ENCODE peak calls at places on chromosomes 7 and 10, in seven cellular contexts. H is GM12891, Z is GM12878, Q is K562, J is HepG2, K is H1, G is SK-N-SH. V is an unnamed sample.

GRCh38 chr7:115178831-115179230 is 256.9 kb downstream of the MDFIC start:
- DNase-seq in H (no peak), Z (no peak), K (no peak), Q (no peak), J (no peak), G (no peak), V (no peak)

GRCh38 chr7:85851571-85852193 is 664.8 kb upstream of the SEMA3D start:
- DNase-seq in H (no peak), Z (no peak), G (peak), J (peak), Q (peak), K (no peak), V (no peak)

GRCh38 chr10:93954726-93955363 is 38.9 kb upstream of the PLCE1 start:
- DNase-seq in Z (no peak), H (no peak), J (no peak), K (no peak), G (no peak), Q (no peak), V (no peak)

GRCh38 chr10:122541541-122542002 is 19.0 kb upstream of the DMBT1 start:
- DNase-seq in K (no peak), G (no peak), Q (no peak), H (no peak), J (peak), Z (no peak), V (no peak)

GRCh38 chr10:11933837-11934236 is 108.8 kb downstream of the UPF2 start:
- DNase-seq in G (no peak), Z (no peak), Q (no peak), J (no peak), H (no peak), K (no peak), V (no peak)

GRCh38 chr10:73205956-73206355 is 38.0 kb downstream of the FAM149B1 start:
- DNase-seq in Q (no peak), G (no peak), J (no peak), K (no peak), Z (no peak), H (no peak), V (no peak)

GRCh38 chr7:130907439-130907838 is 173.4 kb upstream of the KLF14 start:
- DNase-seq in H (no peak), K (no peak), Q (no peak), Z (no peak), G (no peak), J (no peak), V (no peak)

GRCh38 chr7:116614509-116615285 is 57.3 kb upstream of the MET start:
- DNase-seq in Q (no peak), J (no peak), K (no peak), G (no peak), Z (no peak), H (no peak), V (no peak)

GRCh38 chr10:21061982-21062381 is 164.9 kb upstream of the NEBL start:
- DNase-seq in G (no peak), H (no peak), Q (no peak), Z (no peak), K (no peak), J (no peak), V (no peak)

GRCh38 chr10:104559935-104560334 is 81.2 kb upstream of the SORCS3 start:
- DNase-seq in H (no peak), Q (no peak), Z (no peak), J (no peak), K (no peak), G (no peak), V (no peak)

GRCh38 chr7:87128883-87129282 is 23.4 kb upstream of the DMTF1 start:
- DNase-seq in J (no peak), K (no peak), G (no peak), Q (peak), Z (no peak), H (no peak), V (no peak)

GRCh38 chr7:155928583-155929145 is 116.4 kb upstream of the SHH start:
- DNase-seq in Q (no peak), G (no peak), Z (no peak), J (no peak), K (no peak), H (no peak), V (no peak)

GRCh38 chr7:65746398-65746669 is 126.5 kb upstream of the VKORC1L1 start:
- DNase-seq in K (no peak), H (no peak), Q (no peak), Z (no peak), J (no peak), G (no peak), V (no peak)

GRCh38 chr10:99758241-99758891 is 24.1 kb upstream of the ABCC2 start:
- DNase-seq in H (no peak), Z (no peak), J (no peak), Q (no peak), G (no peak), K (no peak), V (no peak)

GRCh38 chr7:151014950-151015349 is 9.3 kb downstream of the ATG9B start:
- DNase-seq in K (no peak), J (no peak), G (no peak), Q (no peak), Z (no peak), H (no peak), V (no peak)

GRCh38 chr7:7208524-7208923 is 26.2 kb downstream of the C1GALT1 start:
- DNase-seq in G (no peak), J (no peak), Q (peak), Z (no peak), H (no peak), K (no peak), V (no peak)

GRCh38 chr10:43795093-43795492 is 146.4 kb upstream of the ZNF32 start:
- DNase-seq in Q (no peak), G (no peak), Z (no peak), H (no peak), J (no peak), K (no peak), V (no peak)

GRCh38 chr7:55180821-55181542 is 162.2 kb downstream of the EGFR start:
- DNase-seq in K (no peak), H (no peak), Z (no peak), G (no peak), J (peak), Q (no peak), V (no peak)

GRCh38 chr7:99040104-99040958 is 103.6 kb downstream of the SMURF1 start:
- DNase-seq in J (peak), Q (peak), K (peak), H (peak), G (peak), Z (peak), V (peak)

GRCh38 chr10:79385392-79385795 is 38.1 kb downstream of the PPIF start:
- DNase-seq in G (peak), H (no peak), Q (no peak), J (no peak), K (no peak), Z (no peak), V (no peak)

GRCh38 chr10:90051474-90051873 is 350.1 kb downstream of the KIF20B start:
- DNase-seq in J (no peak), G (no peak), Q (no peak), H (no peak), K (no peak), Z (peak), V (no peak)

GRCh38 chr10:103793920-103794883 is 61.2 kb downstream of the SH3PXD2A start:
- DNase-seq in J (peak), Z (no peak), G (no peak), Q (no peak), K (no peak), H (no peak), V (no peak)

GRCh38 chr7:42068554-42069280 is 168.3 kb downstream of the GLI3 start:
- DNase-seq in J (no peak), G (no peak), Q (no peak), Z (no peak), H (no peak), K (no peak), V (no peak)

GRCh38 chr7:13879143-13879542 is 110.3 kb downstream of the ETV1 start:
- DNase-seq in G (no peak), H (no peak), K (no peak), J (no peak), Q (no peak), Z (no peak), V (no peak)

GRCh38 chr7:150451097-150451793 is 815 bp downstream of the GIMAP8 start:
- DNase-seq in H (peak), Z (peak), Q (no peak), G (no peak), J (no peak), K (no peak), V (no peak)

GRCh38 chr10:89283988-89284475 is 17.8 kb upstream of the IFIT2 start:
- DNase-seq in G (peak), J (peak), H (no peak), Z (no peak), Q (no peak), K (no peak), V (no peak)

GRCh38 chr10:132449051-132449825 is 52.2 kb downstream of the PWWP2B start:
- DNase-seq in H (no peak), K (no peak), Q (no peak), G (peak), J (no peak), Z (no peak), V (no peak)
- TF ChIP-seq TAF1 in H (no peak), K (no peak), Q (no peak), G (no peak), J (no peak), Z (no peak), V (no peak)

GRCh38 chr7:128197989-128198580 is 43.0 kb upstream of the LEP start:
- DNase-seq in H (no peak), K (no peak), G (no peak), Q (no peak), Z (no peak), J (no peak), V (no peak)
- TF ChIP-seq TAF1 in H (no peak), K (no peak), G (no peak), Q (no peak), Z (no peak), J (no peak), V (no peak)

GRCh38 chr7:37211097-37211496 is 237.6 kb downstream of the ELMO1 start:
- DNase-seq in G (no peak), Z (no peak), J (no peak), H (no peak), K (no peak), Q (no peak), V (no peak)
- TF ChIP-seq TAF1 in G (no peak), Z (no peak), J (no peak), H (no peak), K (no peak), Q (no peak), V (no peak)

DNA sequence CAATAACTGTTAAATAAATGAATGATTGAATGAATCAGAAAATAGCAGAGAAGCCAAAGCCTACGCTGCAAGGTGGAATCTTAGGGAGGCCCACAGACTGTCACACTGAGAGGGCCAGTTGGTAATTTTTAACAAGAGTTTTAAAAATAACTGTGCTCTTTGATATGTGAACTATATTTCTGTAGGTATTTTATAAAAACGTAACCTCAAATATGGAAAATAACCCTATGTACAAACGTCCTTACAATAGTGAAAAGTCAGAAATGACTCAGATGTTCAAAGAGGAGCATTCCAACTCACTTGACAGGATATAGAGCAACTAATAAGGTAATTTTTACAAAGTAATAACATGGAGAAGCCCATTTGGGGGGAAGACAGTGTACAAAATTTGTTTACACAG is 18.9 kb upstream of the TMEM273 start:
- DNase-seq in K (no peak), Z (no peak), Q (no peak), J (no peak), G (no peak), H (no peak), V (no peak)
- TF ChIP-seq TAF1 in K (no peak), Z (no peak), Q (no peak), J (no peak), G (no peak), H (no peak), V (no peak)

GRCh38 chr10:102450374-102451104 is 804 bp downstream of the C10orf95 start:
- DNase-seq in G (peak), J (peak), Z (peak), K (peak), Q (peak), H (peak), V (peak)
- TF ChIP-seq TAF1 in G (peak), J (peak), Z (peak), K (peak), Q (peak), H (peak), V (peak)

GRCh38 chr10:124697443-124697836 is 46.7 kb downstream of the FAM53B start:
- DNase-seq in Q (no peak), J (no peak), H (no peak), K (no peak), G (no peak), Z (no peak), V (no peak)

GRCh38 chr10:124699471-124700292 is 44.5 kb downstream of the FAM53B start:
- DNase-seq in J (no peak), H (no peak), Q (no peak), Z (no peak), K (no peak), G (no peak), V (no peak)

GRCh38 chr10:124700293-124701037 is 43.7 kb downstream of the FAM53B start:
- DNase-seq in K (no peak), Z (no peak), J (no peak), G (no peak), Q (no peak), H (no peak), V (no peak)

GRCh38 chr10:124697837-124698559 is 46.2 kb downstream of the FAM53B start:
- DNase-seq in K (no peak), J (no peak), Q (no peak), G (no peak), Z (no peak), H (no peak), V (no peak)

DNA sequence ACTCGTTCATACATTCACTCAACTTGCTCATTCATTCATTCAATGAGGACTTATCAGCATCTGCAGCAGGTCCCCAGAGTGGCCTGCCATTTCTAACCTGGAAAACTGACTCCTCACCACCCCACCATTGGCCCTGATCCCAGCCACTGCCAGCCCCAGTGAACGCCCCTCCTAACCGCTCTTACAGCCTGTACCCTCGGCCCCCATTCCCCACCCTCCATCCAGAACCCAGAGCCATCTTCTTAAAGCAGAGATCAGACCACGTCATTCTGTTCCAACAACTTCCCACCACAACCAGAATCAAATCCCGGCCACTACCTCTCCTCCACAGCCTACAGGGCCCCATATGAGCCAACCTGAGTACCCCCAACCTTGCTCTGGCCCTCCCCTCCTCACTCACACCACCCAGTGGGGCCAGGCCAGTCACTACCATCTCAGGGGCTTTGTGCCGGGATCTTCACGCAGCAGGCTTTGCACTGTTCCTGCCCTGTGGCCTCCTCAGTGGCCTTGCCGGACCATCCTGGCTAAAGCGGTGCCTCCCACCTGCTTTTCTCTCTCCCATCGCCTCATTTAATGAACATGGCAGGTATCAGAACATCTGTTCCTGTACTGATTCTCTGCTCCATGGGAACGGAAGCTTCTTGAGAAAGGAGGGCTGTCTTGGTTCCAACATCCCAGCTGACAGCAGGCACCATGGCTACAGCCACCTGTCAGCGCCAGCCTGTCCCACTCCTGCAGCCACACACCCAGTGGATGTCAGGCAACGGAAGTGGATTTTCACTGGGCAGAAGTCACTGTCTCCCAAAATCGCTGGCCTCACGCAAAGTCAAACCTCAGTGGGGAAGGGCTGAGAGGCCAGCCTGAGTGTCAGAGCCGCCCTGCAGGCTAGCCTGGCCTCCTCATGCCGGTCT is 45.4 kb downstream of the FAM53B start:
- DNase-seq in K (no peak), H (no peak), J (no peak), G (no peak), Q (no peak), Z (no peak), V (no peak)
- TF ChIP-seq TAF1 in K (no peak), H (no peak), J (no peak), G (no peak), Q (no peak), Z (no peak), V (no peak)

DNA sequence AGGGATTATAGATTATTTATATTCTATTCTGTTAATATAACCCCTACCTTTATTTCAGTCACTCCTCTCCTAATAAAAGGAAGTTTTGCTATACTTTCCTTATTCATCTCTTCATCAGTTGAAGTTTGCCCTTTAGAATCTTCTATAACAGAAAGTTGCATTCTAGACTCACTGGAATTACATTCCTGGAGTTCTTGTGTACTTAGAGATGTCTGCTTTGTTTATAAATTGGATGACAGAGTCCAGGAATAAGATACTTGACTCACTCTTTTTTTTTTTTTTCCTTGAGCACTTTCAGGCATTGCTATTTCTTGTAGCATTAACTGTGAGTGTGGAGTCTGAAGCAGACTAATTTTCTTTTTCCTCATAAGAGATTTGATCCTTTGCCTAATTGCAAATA is 640.8 kb downstream of the XPNPEP1 start:
- DNase-seq in Q (no peak), J (no peak), K (no peak), H (no peak), Z (no peak), G (no peak), V (no peak)
- TF ChIP-seq TAF1 in Q (no peak), J (no peak), K (no peak), H (no peak), Z (no peak), G (no peak), V (no peak)

GRCh38 chr10:28520346-28520745 is 12.6 kb upstream of the WAC start:
- DNase-seq in Q (no peak), J (no peak), K (no peak), G (no peak), H (no peak), Z (no peak), V (no peak)

GRCh38 chr10:28523725-28524252 is 9.1 kb upstream of the WAC start:
- DNase-seq in J (no peak), Q (no peak), Z (no peak), K (no peak), H (no peak), G (no peak), V (no peak)
- TF ChIP-seq TAF1 in J (no peak), Q (no peak), Z (no peak), K (no peak), H (no peak), G (no peak), V (no peak)

GRCh38 chr10:96625173-96625572 is 38.4 kb upstream of the TM9SF3 start:
- DNase-seq in G (no peak), H (no peak), J (no peak), K (no peak), Z (no peak), Q (no peak), V (no peak)

GRCh38 chr10:96627292-96627691 is 40.5 kb upstream of the TM9SF3 start:
- DNase-seq in J (no peak), H (no peak), Z (no peak), K (no peak), Q (no peak), G (no peak), V (no peak)

GRCh38 chr10:96622330-96622729 is 35.5 kb upstream of the TM9SF3 start:
- DNase-seq in Z (no peak), Q (peak), J (no peak), G (no peak), K (no peak), H (no peak), V (no peak)

DNA sequence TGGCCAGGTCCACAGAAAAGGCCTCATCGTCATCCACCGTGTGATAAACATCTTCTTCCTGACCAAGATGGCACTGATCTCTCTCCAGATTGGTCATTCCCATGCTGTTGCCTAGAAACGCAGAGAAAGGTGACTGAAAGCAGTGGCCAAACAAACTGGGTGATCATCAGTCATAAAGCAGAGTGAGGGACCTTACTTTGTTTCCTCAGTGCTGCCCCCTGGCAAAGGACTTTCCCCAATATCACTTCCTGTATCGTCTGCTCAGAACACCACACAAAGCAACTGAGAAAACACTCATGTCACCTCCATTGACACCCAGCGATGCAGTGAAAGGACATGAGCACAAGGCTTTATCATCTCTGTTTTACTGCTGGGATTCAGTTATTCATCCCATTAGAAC is 40.0 kb upstream of the TM9SF3 start:
- DNase-seq in K (no peak), Z (no peak), J (no peak), Q (peak), H (no peak), G (no peak), V (no peak)
- TF ChIP-seq TAF1 in K (no peak), Z (no peak), J (no peak), Q (no peak), H (no peak), G (no peak), V (no peak)

V was measured in GM12892.